ENCODE peak calls at places on chromosomes 1 and 21, in five cellular contexts. One of them, this sample, is unnamed.

GRCh38 chr1:174769961-174770549 is 229.7 kb upstream of the CACYBP start:
- DNase-seq in brain microvascular endothelial cell: peak; percentile 18
- DNase-seq in neural progenitor cell: peak; percentile 53
- DNase-seq in endodermal cell: no peak
- DNase-seq in lower lobe of right lung: no peak
- DNase-seq in this sample: no peak

GRCh38 chr1:183230403-183230802 is 44.3 kb downstream of the LAMC2 start:
- DNase-seq in brain microvascular endothelial cell: no peak
- DNase-seq in neural progenitor cell: no peak
- DNase-seq in endodermal cell: no peak
- DNase-seq in lower lobe of right lung: no peak
- DNase-seq in this sample: no peak

GRCh38 chr1:218930879-218931278 is 242.8 kb upstream of the LYPLAL1 start:
- DNase-seq in brain microvascular endothelial cell: peak; percentile 79
- DNase-seq in neural progenitor cell: no peak
- DNase-seq in endodermal cell: no peak
- DNase-seq in lower lobe of right lung: no peak
- DNase-seq in this sample: no peak

GRCh38 chr1:228989992-228990827 is 254.9 kb downstream of the RHOU start:
- DNase-seq in brain microvascular endothelial cell: no peak
- DNase-seq in neural progenitor cell: no peak
- DNase-seq in endodermal cell: peak; percentile 62
- DNase-seq in lower lobe of right lung: peak; percentile 81
- DNase-seq in this sample: no peak

GRCh38 chr1:208455821-208456220 is 211.6 kb upstream of the PLXNA2 start:
- DNase-seq in brain microvascular endothelial cell: peak; percentile 12
- DNase-seq in neural progenitor cell: peak; percentile 35
- DNase-seq in endodermal cell: no peak
- DNase-seq in lower lobe of right lung: no peak
- DNase-seq in this sample: no peak

GRCh38 chr1:209797978-209798639 is 7.8 kb downstream of the IRF6 start:
- DNase-seq in brain microvascular endothelial cell: no peak
- DNase-seq in neural progenitor cell: no peak
- DNase-seq in endodermal cell: peak; percentile 74
- DNase-seq in lower lobe of right lung: no peak
- DNase-seq in this sample: no peak

GRCh38 chr1:17892225-17892624 is 137.1 kb downstream of the ACTL8 start:
- DNase-seq in brain microvascular endothelial cell: no peak
- DNase-seq in neural progenitor cell: no peak
- DNase-seq in endodermal cell: peak; percentile 13
- DNase-seq in lower lobe of right lung: no peak
- DNase-seq in this sample: peak; percentile 64

GRCh38 chr1:109197163-109198042 is 16.3 kb upstream of the SARS1 start:
- DNase-seq in brain microvascular endothelial cell: peak; percentile 99
- DNase-seq in neural progenitor cell: no peak
- DNase-seq in endodermal cell: peak; percentile 80
- DNase-seq in lower lobe of right lung: no peak
- DNase-seq in this sample: no peak

GRCh38 chr1:33263890-33264504 is 7.7 kb downstream of the ZNF362 start:
- DNase-seq in brain microvascular endothelial cell: no peak
- DNase-seq in neural progenitor cell: no peak
- DNase-seq in endodermal cell: no peak
- DNase-seq in lower lobe of right lung: no peak
- DNase-seq in this sample: no peak

GRCh38 chr1:166489356-166489669 is 322.5 kb upstream of the FAM78B start:
- DNase-seq in brain microvascular endothelial cell: no peak
- DNase-seq in neural progenitor cell: no peak
- DNase-seq in endodermal cell: no peak
- DNase-seq in lower lobe of right lung: no peak
- DNase-seq in this sample: no peak

GRCh38 chr1:6008696-6009095 is 16.5 kb upstream of the NPHP4 start:
- DNase-seq in brain microvascular endothelial cell: no peak
- DNase-seq in neural progenitor cell: no peak
- DNase-seq in endodermal cell: no peak
- DNase-seq in lower lobe of right lung: peak; percentile 35
- DNase-seq in this sample: no peak

GRCh38 chr1:242147096-242147976 is 148.4 kb upstream of the MAP1LC3C start:
- DNase-seq in brain microvascular endothelial cell: peak; percentile 32
- DNase-seq in neural progenitor cell: peak; percentile 15
- DNase-seq in endodermal cell: no peak
- DNase-seq in lower lobe of right lung: no peak
- DNase-seq in this sample: no peak

GRCh38 chr1:182237329-182237728 is 154.3 kb downstream of the GLUL start:
- DNase-seq in brain microvascular endothelial cell: no peak
- DNase-seq in neural progenitor cell: no peak
- DNase-seq in endodermal cell: no peak
- DNase-seq in lower lobe of right lung: no peak
- DNase-seq in this sample: no peak

GRCh38 chr1:84467298-84467697 is 11.8 kb upstream of the RPF1 start:
- DNase-seq in brain microvascular endothelial cell: no peak
- DNase-seq in neural progenitor cell: no peak
- DNase-seq in endodermal cell: no peak
- DNase-seq in lower lobe of right lung: no peak
- DNase-seq in this sample: no peak

GRCh38 chr1:108829498-108829916 is 27.4 kb downstream of the AKNAD1 start:
- DNase-seq in brain microvascular endothelial cell: peak; percentile 35
- DNase-seq in neural progenitor cell: no peak
- DNase-seq in endodermal cell: no peak
- DNase-seq in lower lobe of right lung: no peak
- DNase-seq in this sample: no peak

GRCh38 chr1:82110366-82111254 is 309.9 kb downstream of the ADGRL2 start:
- DNase-seq in brain microvascular endothelial cell: peak; percentile 0
- DNase-seq in neural progenitor cell: no peak
- DNase-seq in endodermal cell: no peak
- DNase-seq in lower lobe of right lung: no peak
- DNase-seq in this sample: no peak

GRCh38 chr1:159188375-159188788 is 16.3 kb upstream of the ACKR1 start:
- DNase-seq in brain microvascular endothelial cell: peak; percentile 11
- DNase-seq in neural progenitor cell: peak; percentile 95
- DNase-seq in endodermal cell: peak; percentile 96
- DNase-seq in lower lobe of right lung: peak; percentile 75
- DNase-seq in this sample: peak; percentile 50

GRCh38 chr1:17540255-17541001 is 930 bp downstream of the ARHGEF10L start:
- DNase-seq in brain microvascular endothelial cell: no peak
- DNase-seq in neural progenitor cell: peak; percentile 87
- DNase-seq in endodermal cell: peak; percentile 90
- DNase-seq in lower lobe of right lung: no peak
- DNase-seq in this sample: no peak

GRCh38 chr1:44784094-44785026 is 3.6 kb downstream of the BEST4 start:
- DNase-seq in brain microvascular endothelial cell: no peak
- DNase-seq in neural progenitor cell: peak; percentile 78
- DNase-seq in endodermal cell: peak; percentile 85
- DNase-seq in lower lobe of right lung: no peak
- DNase-seq in this sample: no peak

GRCh38 chr21:32562915-32563314 is 22.4 kb downstream of the TCP10L start:
- DNase-seq in brain microvascular endothelial cell: no peak
- DNase-seq in neural progenitor cell: no peak
- DNase-seq in endodermal cell: peak; percentile 22
- DNase-seq in lower lobe of right lung: no peak
- DNase-seq in this sample: no peak

GRCh38 chr1:210584439-210585113 is 255.9 kb downstream of the HHAT start:
- DNase-seq in brain microvascular endothelial cell: peak; percentile 84
- DNase-seq in neural progenitor cell: peak; percentile 91
- DNase-seq in endodermal cell: peak; percentile 97
- DNase-seq in lower lobe of right lung: peak; percentile 71
- DNase-seq in this sample: peak; percentile 67

GRCh38 chr1:70043806-70044205 is 161.6 kb downstream of the LRRC40 start:
- DNase-seq in brain microvascular endothelial cell: peak; percentile 82
- DNase-seq in neural progenitor cell: no peak
- DNase-seq in endodermal cell: no peak
- DNase-seq in lower lobe of right lung: no peak
- DNase-seq in this sample: no peak

GRCh38 chr1:67888707-67889106 is 55.4 kb upstream of the GNG12 start:
- DNase-seq in brain microvascular endothelial cell: peak; percentile 65
- DNase-seq in neural progenitor cell: peak; percentile 81
- DNase-seq in endodermal cell: peak; percentile 65
- DNase-seq in lower lobe of right lung: no peak
- DNase-seq in this sample: no peak

GRCh38 chr1:205294175-205294913 is 27.2 kb downstream of the NUAK2 start:
- DNase-seq in brain microvascular endothelial cell: peak; percentile 80
- DNase-seq in neural progenitor cell: peak; percentile 83
- DNase-seq in endodermal cell: peak; percentile 85
- DNase-seq in lower lobe of right lung: no peak
- DNase-seq in this sample: no peak

GRCh38 chr1:202234331-202235002 is 40.9 kb downstream of the LGR6 start:
- DNase-seq in brain microvascular endothelial cell: peak; percentile 72
- DNase-seq in neural progenitor cell: no peak
- DNase-seq in endodermal cell: no peak
- DNase-seq in lower lobe of right lung: no peak
- DNase-seq in this sample: no peak

GRCh38 chr1:90850925-90851710 is 134.0 kb upstream of the BARHL2 start:
- DNase-seq in brain microvascular endothelial cell: peak; percentile 46
- DNase-seq in neural progenitor cell: peak; percentile 91
- DNase-seq in endodermal cell: peak; percentile 94
- DNase-seq in lower lobe of right lung: peak; percentile 86
- DNase-seq in this sample: peak; percentile 87

GRCh38 chr21:41764558-41765392 is 2.1 kb downstream of the RIPK4 start:
- DNase-seq in brain microvascular endothelial cell: no peak
- DNase-seq in neural progenitor cell: no peak
- DNase-seq in endodermal cell: peak; percentile 49
- DNase-seq in lower lobe of right lung: no peak
- DNase-seq in this sample: peak; percentile 51

GRCh38 chr1:234647245-234647644 is 37.3 kb upstream of the IRF2BP2 start:
- DNase-seq in brain microvascular endothelial cell: no peak
- DNase-seq in neural progenitor cell: no peak
- DNase-seq in endodermal cell: no peak
- DNase-seq in lower lobe of right lung: no peak
- DNase-seq in this sample: no peak

GRCh38 chr1:234694661-234695060 is 84.7 kb upstream of the IRF2BP2 start:
- DNase-seq in brain microvascular endothelial cell: no peak
- DNase-seq in neural progenitor cell: no peak
- DNase-seq in endodermal cell: no peak
- DNase-seq in lower lobe of right lung: no peak
- DNase-seq in this sample: no peak

GRCh38 chr1:54275349-54275748 is 75.4 kb downstream of the MRPL37 start:
- DNase-seq in brain microvascular endothelial cell: no peak
- DNase-seq in neural progenitor cell: no peak
- DNase-seq in endodermal cell: peak; percentile 67
- DNase-seq in lower lobe of right lung: no peak
- DNase-seq in this sample: peak; percentile 80

GRCh38 chr1:17437260-17438175 is 2.0 kb downstream of the RCC2 start:
- DNase-seq in brain microvascular endothelial cell: no peak
- DNase-seq in neural progenitor cell: peak; percentile 88
- DNase-seq in endodermal cell: peak; percentile 80
- DNase-seq in lower lobe of right lung: peak; percentile 53
- DNase-seq in this sample: peak; percentile 79

GRCh38 chr1:224763126-224763764 is 147.1 kb downstream of the CNIH3 start:
- DNase-seq in brain microvascular endothelial cell: no peak
- DNase-seq in neural progenitor cell: no peak
- DNase-seq in endodermal cell: peak; percentile 12
- DNase-seq in lower lobe of right lung: no peak
- DNase-seq in this sample: no peak

GRCh38 chr1:224767031-224767430 is 150.9 kb downstream of the CNIH3 start:
- DNase-seq in brain microvascular endothelial cell: no peak
- DNase-seq in neural progenitor cell: no peak
- DNase-seq in endodermal cell: peak; percentile 32
- DNase-seq in lower lobe of right lung: no peak
- DNase-seq in this sample: no peak

GRCh38 chr1:224762701-224763100 is 146.6 kb downstream of the CNIH3 start:
- DNase-seq in brain microvascular endothelial cell: no peak
- DNase-seq in neural progenitor cell: no peak
- DNase-seq in endodermal cell: peak; percentile 1
- DNase-seq in lower lobe of right lung: no peak
- DNase-seq in this sample: no peak

GRCh38 chr1:224768971-224769370 is 152.9 kb downstream of the CNIH3 start:
- DNase-seq in brain microvascular endothelial cell: no peak
- DNase-seq in neural progenitor cell: no peak
- DNase-seq in endodermal cell: no peak
- DNase-seq in lower lobe of right lung: no peak
- DNase-seq in this sample: no peak

GRCh38 chr1:224766266-224766665 is 150.1 kb downstream of the CNIH3 start:
- DNase-seq in brain microvascular endothelial cell: no peak
- DNase-seq in neural progenitor cell: no peak
- DNase-seq in endodermal cell: peak; percentile 66
- DNase-seq in lower lobe of right lung: no peak
- DNase-seq in this sample: no peak
- H3K4me3 ChIP-seq in brain microvascular endothelial cell: no peak overlapping the region
- H3K4me3 ChIP-seq in neural progenitor cell: no peak overlapping the region
- H3K4me3 ChIP-seq in endodermal cell: no peak overlapping the region
- H3K4me3 ChIP-seq in lower lobe of right lung: no peak overlapping the region
- H3K4me3 ChIP-seq in this sample: no peak overlapping the region

GRCh38 chr21:36480618-36481017 is 696 bp upstream of the CLDN14 start:
- DNase-seq in brain microvascular endothelial cell: no peak
- DNase-seq in neural progenitor cell: no peak
- DNase-seq in endodermal cell: no peak
- DNase-seq in lower lobe of right lung: no peak
- DNase-seq in this sample: no peak
- H3K27ac ChIP-seq in brain microvascular endothelial cell: no peak overlapping the region
- H3K27ac ChIP-seq in neural progenitor cell: no peak overlapping the region
- H3K27ac ChIP-seq in endodermal cell: no peak overlapping the region
- H3K27ac ChIP-seq in lower lobe of right lung: no peak overlapping the region
- H3K27ac ChIP-seq in this sample: no peak overlapping the region

GRCh38 chr1:162094271-162094670 is 24.8 kb downstream of the NOS1AP start:
- DNase-seq in brain microvascular endothelial cell: no peak
- DNase-seq in neural progenitor cell: no peak
- DNase-seq in endodermal cell: no peak
- DNase-seq in lower lobe of right lung: no peak
- DNase-seq in this sample: no peak

GRCh38 chr1:162091681-162092524 is 22.4 kb downstream of the NOS1AP start:
- DNase-seq in brain microvascular endothelial cell: no peak
- DNase-seq in neural progenitor cell: no peak
- DNase-seq in endodermal cell: peak; percentile 77
- DNase-seq in lower lobe of right lung: no peak
- DNase-seq in this sample: no peak

GRCh38 chr1:162090378-162090777 is 20.9 kb downstream of the NOS1AP start:
- DNase-seq in brain microvascular endothelial cell: no peak
- DNase-seq in neural progenitor cell: no peak
- DNase-seq in endodermal cell: no peak
- DNase-seq in lower lobe of right lung: no peak
- DNase-seq in this sample: no peak

GRCh38 chr1:162089748-162090147 is 20.3 kb downstream of the NOS1AP start:
- DNase-seq in brain microvascular endothelial cell: no peak
- DNase-seq in neural progenitor cell: no peak
- DNase-seq in endodermal cell: no peak
- DNase-seq in lower lobe of right lung: no peak
- DNase-seq in this sample: no peak

DNA sequence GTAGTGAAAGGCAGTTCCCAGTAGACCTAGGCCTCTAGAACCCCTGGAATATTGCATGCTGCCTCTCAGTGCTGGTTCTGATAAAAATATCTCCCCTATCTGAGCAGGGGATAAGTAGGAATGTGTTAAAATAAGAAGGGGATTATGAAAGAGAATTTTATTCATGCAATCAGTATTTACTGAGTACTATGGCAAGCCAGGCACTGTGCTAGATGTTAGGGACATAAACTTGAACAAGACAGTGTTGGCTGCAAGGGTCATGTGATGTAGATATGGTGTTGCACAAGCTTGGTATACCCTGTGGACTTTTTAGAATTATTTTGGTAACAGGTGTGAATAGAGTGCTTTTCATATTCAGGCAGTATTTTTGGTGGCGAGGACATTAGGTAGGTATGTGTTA is 23.6 kb downstream of the NOS1AP start:
- DNase-seq in brain microvascular endothelial cell: no peak
- DNase-seq in neural progenitor cell: no peak
- DNase-seq in endodermal cell: no peak
- DNase-seq in lower lobe of right lung: no peak
- DNase-seq in this sample: no peak
- H3K4me3 ChIP-seq in brain microvascular endothelial cell: no peak overlapping the region
- H3K4me3 ChIP-seq in neural progenitor cell: no peak overlapping the region
- H3K4me3 ChIP-seq in endodermal cell: no peak overlapping the region
- H3K4me3 ChIP-seq in lower lobe of right lung: no peak overlapping the region
- H3K4me3 ChIP-seq in this sample: no peak overlapping the region

GRCh38 chr1:31441073-31441472 is 28.1 kb downstream of the SERINC2 start:
- DNase-seq in brain microvascular endothelial cell: no peak
- DNase-seq in neural progenitor cell: no peak
- DNase-seq in endodermal cell: no peak
- DNase-seq in lower lobe of right lung: no peak
- DNase-seq in this sample: no peak
- H3K27ac ChIP-seq in brain microvascular endothelial cell: no peak overlapping the region
- H3K27ac ChIP-seq in neural progenitor cell: no peak overlapping the region
- H3K27ac ChIP-seq in endodermal cell: no peak overlapping the region
- H3K27ac ChIP-seq in lower lobe of right lung: no peak overlapping the region
- H3K27ac ChIP-seq in this sample: no peak overlapping the region

This sample was measured in pancreas.